ENCODE peak calls at places on chromosomes 13 and 19, in eight cellular contexts. One of them, this sample, is unnamed.
A peak's percentile ranks its signal among the peaks of the same experiment; 100 is the strongest.

GRCh38 chr13:26502826-26503225 is 54.7 kb upstream of the WASF3 start:
- DNase-seq in DND-41: no peak
- DNase-seq in upper lobe of right lung: no peak
- DNase-seq in choroid plexus epithelial cell: peak; percentile 94
- DNase-seq in thyroid gland: no peak
- DNase-seq in astrocyte of the cerebellum: no peak
- DNase-seq in astrocyte of the spinal cord: peak; percentile 77
- DNase-seq in neural progenitor cell: peak; percentile 40
- DNase-seq in this sample: peak; percentile 48

GRCh38 chr19:39963860-39964259 is 7.1 kb upstream of the PSMC4 start:
- DNase-seq in thyroid gland: no peak
- DNase-seq in astrocyte of the spinal cord: no peak
- DNase-seq in choroid plexus epithelial cell: no peak
- DNase-seq in DND-41: no peak
- DNase-seq in astrocyte of the cerebellum: no peak
- DNase-seq in neural progenitor cell: no peak
- DNase-seq in upper lobe of right lung: no peak
- DNase-seq in this sample: no peak

GRCh38 chr13:75870397-75870801 is 234.3 kb downstream of the LMO7 start:
- DNase-seq in upper lobe of right lung: no peak
- DNase-seq in DND-41: no peak
- DNase-seq in astrocyte of the spinal cord: no peak
- DNase-seq in astrocyte of the cerebellum: no peak
- DNase-seq in neural progenitor cell: peak; percentile 37
- DNase-seq in choroid plexus epithelial cell: peak; percentile 32
- DNase-seq in thyroid gland: peak; percentile 27
- DNase-seq in this sample: no peak

GRCh38 chr13:109974354-109974753 is 188.0 kb upstream of the IRS2 start:
- DNase-seq in choroid plexus epithelial cell: peak; percentile 42
- DNase-seq in astrocyte of the cerebellum: no peak
- DNase-seq in astrocyte of the spinal cord: no peak
- DNase-seq in neural progenitor cell: no peak
- DNase-seq in thyroid gland: no peak
- DNase-seq in upper lobe of right lung: no peak
- DNase-seq in DND-41: no peak
- DNase-seq in this sample: no peak

GRCh38 chr19:32676186-32676894 is 692 bp downstream of the RGS9BP start:
- DNase-seq in neural progenitor cell: peak; percentile 63
- DNase-seq in DND-41: no peak
- DNase-seq in choroid plexus epithelial cell: no peak
- DNase-seq in astrocyte of the spinal cord: no peak
- DNase-seq in thyroid gland: peak; percentile 33
- DNase-seq in astrocyte of the cerebellum: no peak
- DNase-seq in upper lobe of right lung: peak; percentile 73
- DNase-seq in this sample: no peak

GRCh38 chr19:12975221-12975756 is 5.9 kb downstream of the DAND5 start:
- DNase-seq in choroid plexus epithelial cell: no peak
- DNase-seq in thyroid gland: no peak
- DNase-seq in DND-41: no peak
- DNase-seq in astrocyte of the spinal cord: no peak
- DNase-seq in neural progenitor cell: no peak
- DNase-seq in astrocyte of the cerebellum: no peak
- DNase-seq in upper lobe of right lung: no peak
- DNase-seq in this sample: no peak

GRCh38 chr19:4456843-4457653 is 546 bp downstream of the UBXN6 start:
- DNase-seq in neural progenitor cell: peak; percentile 93
- DNase-seq in choroid plexus epithelial cell: peak; percentile 78
- DNase-seq in astrocyte of the spinal cord: peak; percentile 59
- DNase-seq in thyroid gland: peak; percentile 39
- DNase-seq in upper lobe of right lung: no peak
- DNase-seq in DND-41: peak; percentile 68
- DNase-seq in astrocyte of the cerebellum: no peak
- DNase-seq in this sample: peak; percentile 35

GRCh38 chr19:39223703-39224279 is 19.7 kb upstream of the SYCN start:
- DNase-seq in DND-41: peak; percentile 71
- DNase-seq in astrocyte of the spinal cord: peak; percentile 13
- DNase-seq in astrocyte of the cerebellum: peak; percentile 4
- DNase-seq in thyroid gland: no peak
- DNase-seq in neural progenitor cell: peak; percentile 84
- DNase-seq in upper lobe of right lung: no peak
- DNase-seq in choroid plexus epithelial cell: peak; percentile 62
- DNase-seq in this sample: no peak

GRCh38 chr19:38210458-38210987 is 13.5 kb downstream of the DPF1 start:
- DNase-seq in astrocyte of the cerebellum: no peak
- DNase-seq in DND-41: peak; percentile 39
- DNase-seq in thyroid gland: no peak
- DNase-seq in choroid plexus epithelial cell: peak; percentile 23
- DNase-seq in astrocyte of the spinal cord: peak; percentile 37
- DNase-seq in neural progenitor cell: peak; percentile 97
- DNase-seq in upper lobe of right lung: no peak
- DNase-seq in this sample: peak; percentile 31

GRCh38 chr13:42968906-42969305 is 23.1 kb downstream of the EPSTI1 start:
- DNase-seq in astrocyte of the spinal cord: no peak
- DNase-seq in neural progenitor cell: no peak
- DNase-seq in DND-41: no peak
- DNase-seq in upper lobe of right lung: peak; percentile 82
- DNase-seq in choroid plexus epithelial cell: no peak
- DNase-seq in thyroid gland: peak; percentile 57
- DNase-seq in astrocyte of the cerebellum: no peak
- DNase-seq in this sample: no peak

GRCh38 chr13:73708393-73708985 is 425.7 kb downstream of the KLF12 start:
- DNase-seq in astrocyte of the cerebellum: peak; percentile 70
- DNase-seq in astrocyte of the spinal cord: peak; percentile 77
- DNase-seq in thyroid gland: peak; percentile 68
- DNase-seq in neural progenitor cell: peak; percentile 76
- DNase-seq in DND-41: peak; percentile 62
- DNase-seq in upper lobe of right lung: no peak
- DNase-seq in choroid plexus epithelial cell: peak; percentile 87
- DNase-seq in this sample: peak; percentile 28

GRCh38 chr13:98083936-98084335 is 59.0 kb upstream of the FARP1 start:
- DNase-seq in neural progenitor cell: no peak
- DNase-seq in choroid plexus epithelial cell: no peak
- DNase-seq in DND-41: no peak
- DNase-seq in thyroid gland: no peak
- DNase-seq in astrocyte of the cerebellum: no peak
- DNase-seq in upper lobe of right lung: no peak
- DNase-seq in astrocyte of the spinal cord: no peak
- DNase-seq in this sample: no peak

GRCh38 chr19:34364462-34364829 is 550 bp upstream of the GPI start:
- DNase-seq in upper lobe of right lung: no peak
- DNase-seq in astrocyte of the cerebellum: no peak
- DNase-seq in neural progenitor cell: no peak
- DNase-seq in choroid plexus epithelial cell: peak; percentile 24
- DNase-seq in thyroid gland: no peak
- DNase-seq in astrocyte of the spinal cord: no peak
- DNase-seq in DND-41: no peak
- DNase-seq in this sample: no peak

GRCh38 chr19:34363094-34363493 is 1.9 kb upstream of the GPI start:
- DNase-seq in neural progenitor cell: peak; percentile 52
- DNase-seq in DND-41: no peak
- DNase-seq in thyroid gland: no peak
- DNase-seq in choroid plexus epithelial cell: no peak
- DNase-seq in astrocyte of the cerebellum: no peak
- DNase-seq in astrocyte of the spinal cord: no peak
- DNase-seq in upper lobe of right lung: no peak
- DNase-seq in this sample: no peak

GRCh38 chr19:34362679-34363069 is 2.3 kb upstream of the GPI start:
- DNase-seq in astrocyte of the cerebellum: no peak
- DNase-seq in astrocyte of the spinal cord: no peak
- DNase-seq in upper lobe of right lung: no peak
- DNase-seq in thyroid gland: no peak
- DNase-seq in neural progenitor cell: no peak
- DNase-seq in choroid plexus epithelial cell: no peak
- DNase-seq in DND-41: no peak
- DNase-seq in this sample: no peak

GRCh38 chr19:34364830-34365462 is at the start of gene GPI:
- DNase-seq in upper lobe of right lung: peak; percentile 85
- DNase-seq in astrocyte of the cerebellum: no peak
- DNase-seq in astrocyte of the spinal cord: peak; percentile 30
- DNase-seq in neural progenitor cell: peak; percentile 72
- DNase-seq in thyroid gland: peak; percentile 61
- DNase-seq in DND-41: peak; percentile 66
- DNase-seq in choroid plexus epithelial cell: peak; percentile 45
- DNase-seq in this sample: no peak

GRCh38 chr19:34363930-34364329 is 1.1 kb upstream of the GPI start:
- DNase-seq in neural progenitor cell: no peak
- DNase-seq in DND-41: no peak
- DNase-seq in astrocyte of the spinal cord: no peak
- DNase-seq in upper lobe of right lung: no peak
- DNase-seq in astrocyte of the cerebellum: no peak
- DNase-seq in choroid plexus epithelial cell: no peak
- DNase-seq in thyroid gland: no peak
- DNase-seq in this sample: no peak
- H3K4me3 ChIP-seq in neural progenitor cell: no peak overlapping the region
- H3K4me3 ChIP-seq in DND-41: no peak overlapping the region
- H3K4me3 ChIP-seq in astrocyte of the spinal cord: no peak overlapping the region
- H3K4me3 ChIP-seq in upper lobe of right lung: no peak overlapping the region
- H3K4me3 ChIP-seq in astrocyte of the cerebellum: no peak overlapping the region
- H3K4me3 ChIP-seq in choroid plexus epithelial cell: no peak overlapping the region
- H3K4me3 ChIP-seq in thyroid gland: no peak overlapping the region
- H3K4me3 ChIP-seq in this sample: no peak overlapping the region

GRCh38 chr19:56597696-56598095 is 2.6 kb downstream of the ZNF71 start:
- DNase-seq in astrocyte of the cerebellum: no peak
- DNase-seq in choroid plexus epithelial cell: peak; percentile 6
- DNase-seq in DND-41: no peak
- DNase-seq in astrocyte of the spinal cord: peak; percentile 23
- DNase-seq in neural progenitor cell: no peak
- DNase-seq in thyroid gland: no peak
- DNase-seq in upper lobe of right lung: no peak
- DNase-seq in this sample: peak; percentile 19

GRCh38 chr19:56594783-56595547 is at the start of gene ZNF71:
- DNase-seq in DND-41: peak; percentile 91
- DNase-seq in thyroid gland: peak; percentile 91
- DNase-seq in upper lobe of right lung: peak; percentile 94
- DNase-seq in neural progenitor cell: peak; percentile 95
- DNase-seq in astrocyte of the cerebellum: peak; percentile 66
- DNase-seq in astrocyte of the spinal cord: peak; percentile 88
- DNase-seq in choroid plexus epithelial cell: peak; percentile 89
- DNase-seq in this sample: peak; percentile 43

GRCh38 chr19:56595548-56595899 is 422 bp downstream of the ZNF71 start:
- DNase-seq in DND-41: peak; percentile 7
- DNase-seq in thyroid gland: no peak
- DNase-seq in astrocyte of the spinal cord: no peak
- DNase-seq in astrocyte of the cerebellum: no peak
- DNase-seq in neural progenitor cell: no peak
- DNase-seq in upper lobe of right lung: no peak
- DNase-seq in choroid plexus epithelial cell: peak; percentile 30
- DNase-seq in this sample: no peak

GRCh38 chr19:56596676-56597075 is 1.6 kb downstream of the ZNF71 start:
- DNase-seq in astrocyte of the spinal cord: no peak
- DNase-seq in astrocyte of the cerebellum: no peak
- DNase-seq in upper lobe of right lung: no peak
- DNase-seq in DND-41: no peak
- DNase-seq in thyroid gland: no peak
- DNase-seq in choroid plexus epithelial cell: no peak
- DNase-seq in neural progenitor cell: no peak
- DNase-seq in this sample: no peak

GRCh38 chr19:56594446-56594782 is 688 bp upstream of the ZNF71 start:
- DNase-seq in upper lobe of right lung: no peak
- DNase-seq in thyroid gland: no peak
- DNase-seq in neural progenitor cell: no peak
- DNase-seq in choroid plexus epithelial cell: no peak
- DNase-seq in astrocyte of the spinal cord: no peak
- DNase-seq in DND-41: no peak
- DNase-seq in astrocyte of the cerebellum: no peak
- DNase-seq in this sample: no peak
- H3K4me3 ChIP-seq in upper lobe of right lung: peak overlapping the region; percentile 91
- H3K4me3 ChIP-seq in thyroid gland: no peak overlapping the region
- H3K4me3 ChIP-seq in neural progenitor cell: peak overlapping the region; percentile 79
- H3K4me3 ChIP-seq in choroid plexus epithelial cell: no peak overlapping the region
- H3K4me3 ChIP-seq in astrocyte of the spinal cord: peak overlapping the region; percentile 93
- H3K4me3 ChIP-seq in DND-41: peak overlapping the region; percentile 73
- H3K4me3 ChIP-seq in astrocyte of the cerebellum: peak overlapping the region; percentile 78
- H3K4me3 ChIP-seq in this sample: peak overlapping the region; percentile 94

DNA sequence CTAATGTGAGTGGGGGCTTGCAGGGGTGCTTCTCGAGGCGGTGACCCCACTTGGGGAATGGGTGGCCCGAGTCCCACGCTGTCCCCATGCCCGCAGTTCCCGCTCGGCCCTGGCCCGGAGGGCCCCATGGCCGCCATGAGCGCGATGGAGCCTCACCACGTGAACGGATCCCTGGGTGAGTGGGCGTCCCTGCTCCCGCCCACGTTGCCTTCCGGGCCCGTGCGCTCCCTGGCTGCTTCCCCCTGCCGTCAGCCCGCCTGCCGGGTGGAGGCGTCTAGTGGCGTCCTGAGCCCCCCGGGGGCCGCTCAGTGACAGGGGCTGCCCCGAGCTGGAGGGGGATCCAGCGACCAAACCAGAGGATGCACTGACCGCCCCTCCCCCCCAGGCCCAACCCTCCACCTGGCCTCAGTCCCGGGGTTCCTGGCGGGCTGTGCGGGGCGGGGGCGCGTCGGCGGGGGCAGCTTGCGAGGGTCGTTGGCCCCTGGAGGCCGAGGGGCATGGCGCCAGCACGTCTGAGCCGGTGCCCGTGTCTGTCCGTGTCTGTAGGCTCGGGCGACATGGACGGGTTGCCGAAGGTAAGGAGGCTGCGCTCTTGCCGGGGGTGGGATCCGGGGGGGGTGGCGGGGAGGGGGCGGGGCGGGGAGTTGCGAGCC is 4.8 kb downstream of the ISYNA1 start:
- DNase-seq in thyroid gland: peak; percentile 40
- DNase-seq in neural progenitor cell: peak; percentile 50
- DNase-seq in astrocyte of the cerebellum: no peak
- DNase-seq in upper lobe of right lung: no peak
- DNase-seq in DND-41: no peak
- DNase-seq in choroid plexus epithelial cell: no peak
- DNase-seq in astrocyte of the spinal cord: no peak
- DNase-seq in this sample: no peak
- H3K4me3 ChIP-seq in thyroid gland: peak overlapping the region; percentile 30
- H3K4me3 ChIP-seq in neural progenitor cell: peak overlapping the region; percentile 43
- H3K4me3 ChIP-seq in astrocyte of the cerebellum: peak overlapping the region; percentile 39
- H3K4me3 ChIP-seq in upper lobe of right lung: peak overlapping the region; percentile 45
- H3K4me3 ChIP-seq in DND-41: no peak overlapping the region
- H3K4me3 ChIP-seq in choroid plexus epithelial cell: peak overlapping the region; percentile 54
- H3K4me3 ChIP-seq in astrocyte of the spinal cord: peak overlapping the region; percentile 31
- H3K4me3 ChIP-seq in this sample: peak overlapping the region; percentile 25

GRCh38 chr19:17686592-17687042 is 1.5 kb downstream of the UNC13A start:
- DNase-seq in DND-41: no peak
- DNase-seq in astrocyte of the cerebellum: no peak
- DNase-seq in astrocyte of the spinal cord: peak; percentile 42
- DNase-seq in thyroid gland: no peak
- DNase-seq in neural progenitor cell: peak; percentile 66
- DNase-seq in choroid plexus epithelial cell: peak; percentile 51
- DNase-seq in upper lobe of right lung: no peak
- DNase-seq in this sample: no peak

GRCh38 chr19:17684256-17684655 is 3.9 kb downstream of the UNC13A start:
- DNase-seq in astrocyte of the cerebellum: no peak
- DNase-seq in upper lobe of right lung: no peak
- DNase-seq in choroid plexus epithelial cell: no peak
- DNase-seq in thyroid gland: no peak
- DNase-seq in DND-41: no peak
- DNase-seq in neural progenitor cell: no peak
- DNase-seq in astrocyte of the spinal cord: no peak
- DNase-seq in this sample: no peak

GRCh38 chr19:17685451-17686026 is 2.6 kb downstream of the UNC13A start:
- DNase-seq in astrocyte of the cerebellum: no peak
- DNase-seq in thyroid gland: no peak
- DNase-seq in DND-41: no peak
- DNase-seq in upper lobe of right lung: no peak
- DNase-seq in neural progenitor cell: no peak
- DNase-seq in choroid plexus epithelial cell: no peak
- DNase-seq in astrocyte of the spinal cord: no peak
- DNase-seq in this sample: no peak

GRCh38 chr19:17687141-17687856 is 855 bp downstream of the UNC13A start:
- DNase-seq in neural progenitor cell: peak; percentile 37
- DNase-seq in DND-41: no peak
- DNase-seq in astrocyte of the spinal cord: no peak
- DNase-seq in thyroid gland: no peak
- DNase-seq in choroid plexus epithelial cell: no peak
- DNase-seq in upper lobe of right lung: no peak
- DNase-seq in astrocyte of the cerebellum: no peak
- DNase-seq in this sample: no peak

GRCh38 chr19:17686027-17686511 is 2.1 kb downstream of the UNC13A start:
- DNase-seq in thyroid gland: no peak
- DNase-seq in neural progenitor cell: peak; percentile 39
- DNase-seq in astrocyte of the cerebellum: no peak
- DNase-seq in upper lobe of right lung: no peak
- DNase-seq in DND-41: no peak
- DNase-seq in astrocyte of the spinal cord: peak; percentile 8
- DNase-seq in choroid plexus epithelial cell: peak; percentile 10
- DNase-seq in this sample: no peak
- H3K4me3 ChIP-seq in thyroid gland: no peak overlapping the region
- H3K4me3 ChIP-seq in neural progenitor cell: peak overlapping the region; percentile 48
- H3K4me3 ChIP-seq in astrocyte of the cerebellum: no peak overlapping the region
- H3K4me3 ChIP-seq in upper lobe of right lung: no peak overlapping the region
- H3K4me3 ChIP-seq in DND-41: no peak overlapping the region
- H3K4me3 ChIP-seq in astrocyte of the spinal cord: peak overlapping the region; percentile 18
- H3K4me3 ChIP-seq in choroid plexus epithelial cell: peak overlapping the region; percentile 45
- H3K4me3 ChIP-seq in this sample: peak overlapping the region; percentile 32